ENCODE peak calls at places on chromosomes 1 and 21, in six cellular contexts. Q is cardiac muscle cell, G is tibial nerve, D is aorta, K is astrocyte, O is transverse colon. C is an unnamed sample.

GRCh38 chr1:59926381-59927243 is at the start of gene CYP2J2:
- DNase-seq in K (peak), Q (peak), O (peak), G (no peak), D (peak), C (no peak)

GRCh38 chr1:38860464-38860816 is 868 bp upstream of the RRAGC start:
- DNase-seq in Q (peak), O (no peak), K (no peak), D (no peak), G (no peak), C (no peak)

GRCh38 chr1:202625416-202626360 is 84.6 kb downstream of the SYT2 start:
- DNase-seq in D (peak), Q (peak), K (peak), G (peak), O (peak), C (peak)

GRCh38 chr1:8604041-8604942 is 213.1 kb downstream of the RERE start:
- DNase-seq in O (no peak), D (no peak), G (no peak), K (no peak), Q (no peak), C (no peak)

GRCh38 chr1:65830306-65830705 is 37.6 kb downstream of the PDE4B start:
- DNase-seq in Q (no peak), O (no peak), G (no peak), D (no peak), K (no peak), C (no peak)

GRCh38 chr1:39195166-39196111 is 9.1 kb upstream of the MACF1 start:
- DNase-seq in K (peak), G (no peak), O (no peak), Q (peak), D (no peak), C (no peak)

GRCh38 chr1:47616906-47617305 is 179.1 kb downstream of the FOXD2 start:
- DNase-seq in Q (no peak), G (no peak), O (no peak), D (no peak), K (no peak), C (no peak)

GRCh38 chr1:183139281-183139942 is 46.7 kb upstream of the LAMC2 start:
- DNase-seq in D (no peak), K (peak), O (no peak), G (no peak), Q (peak), C (peak)

GRCh38 chr1:224828691-224829090 is 100.8 kb upstream of the DNAH14 start:
- DNase-seq in D (no peak), K (peak), O (no peak), Q (no peak), G (no peak), C (no peak)

GRCh38 chr1:247332901-247333361 is 1.3 kb upstream of the ZNF496 start:
- DNase-seq in O (peak), K (peak), Q (peak), G (peak), D (no peak), C (no peak)

GRCh38 chr1:35554261-35555211 is 2.7 kb downstream of the KIAA0319L start:
- DNase-seq in K (no peak), Q (peak), D (no peak), O (no peak), G (no peak), C (no peak)

GRCh38 chr21:43792406-43792805 is 3.0 kb downstream of the RRP1 start:
- DNase-seq in K (no peak), G (no peak), Q (no peak), O (no peak), D (no peak), C (no peak)

GRCh38 chr21:35427320-35428040 is 378.4 kb upstream of the RUNX1 start:
- DNase-seq in O (no peak), G (peak), K (no peak), D (no peak), Q (peak), C (no peak)

GRCh38 chr1:96060621-96061020 is 661.0 kb upstream of the PTBP2 start:
- DNase-seq in D (no peak), K (no peak), O (no peak), Q (no peak), G (no peak), C (no peak)

GRCh38 chr1:19684677-19685076 is 20.0 kb downstream of the HTR6 start:
- DNase-seq in G (no peak), K (no peak), D (no peak), O (no peak), Q (no peak), C (no peak)

GRCh38 chr1:166488327-166488726 is 321.5 kb upstream of the FAM78B start:
- DNase-seq in O (no peak), K (no peak), D (no peak), G (no peak), Q (no peak), C (no peak)

GRCh38 chr1:32881871-32882850 is 4.1 kb upstream of the HPCA start:
- DNase-seq in D (peak), K (no peak), G (no peak), O (no peak), Q (no peak), C (no peak)

GRCh38 chr1:224069138-224069537 is 44.8 kb upstream of the FBXO28 start:
- DNase-seq in Q (no peak), O (no peak), G (no peak), K (no peak), D (no peak), C (no peak)

GRCh38 chr1:171645553-171646336 is 6.7 kb downstream of the MYOC start:
- DNase-seq in G (peak), Q (peak), D (peak), O (peak), K (peak), C (no peak)

GRCh38 chr1:35202048-35202719 is 9.2 kb upstream of the SFPQ start:
- DNase-seq in K (peak), G (peak), O (peak), Q (peak), D (no peak), C (peak)

GRCh38 chr1:78440381-78440793 is 50.4 kb upstream of the PTGFR start:
- DNase-seq in D (no peak), O (no peak), K (peak), Q (no peak), G (no peak), C (no peak)

GRCh38 chr1:211557894-211558625 is 20.9 kb downstream of the SLC30A1 start:
- DNase-seq in D (no peak), G (no peak), O (no peak), Q (no peak), K (no peak), C (no peak)

DNA sequence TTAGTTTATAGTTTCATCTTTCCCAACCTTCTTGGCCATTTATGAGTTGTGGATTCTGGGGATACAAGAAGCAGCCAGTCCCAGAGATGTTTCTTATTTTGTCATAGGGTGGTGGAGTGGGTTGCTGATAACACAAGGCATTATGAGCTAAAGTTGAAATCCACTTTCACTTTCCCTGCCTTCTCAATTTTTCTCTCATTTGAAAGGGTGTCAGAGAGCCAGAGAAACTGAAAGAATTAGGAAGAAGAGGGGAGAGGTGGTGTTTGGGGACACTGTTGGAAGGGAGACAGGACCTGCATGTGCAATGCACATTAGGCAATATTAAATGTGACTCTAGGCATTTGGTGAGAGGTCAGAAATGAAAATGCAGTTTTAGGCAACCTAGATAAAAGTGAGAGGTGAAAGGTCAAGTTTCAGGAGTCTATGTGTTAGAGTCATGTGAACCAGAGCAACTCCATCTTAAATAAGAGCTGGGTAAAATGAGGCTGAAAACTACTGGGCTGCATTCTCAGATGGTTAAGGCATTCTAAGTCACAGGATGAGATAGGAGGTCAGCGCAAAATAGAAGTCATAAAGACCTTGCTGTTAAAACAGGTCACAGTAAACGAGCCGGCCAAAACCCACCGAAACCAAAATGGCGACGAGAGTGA is 71.1 kb upstream of the F3 start:
- DNase-seq in D (no peak), K (no peak), O (no peak), G (no peak), Q (no peak), C (no peak)
- H3K27ac ChIP-seq in D (no peak), K (no peak), O (peak), G (no peak), Q (no peak), C (no peak)

GRCh38 chr1:54945393-54945936 is 35.0 kb upstream of the TMEM61 start:
- DNase-seq in Q (no peak), O (peak), K (no peak), G (no peak), D (no peak), C (no peak)

GRCh38 chr1:54940027-54940426 is 40.4 kb upstream of the TMEM61 start:
- DNase-seq in O (no peak), Q (peak), G (no peak), K (no peak), D (no peak), C (no peak)

GRCh38 chr1:54942976-54943375 is 37.5 kb upstream of the TMEM61 start:
- DNase-seq in G (no peak), K (no peak), Q (no peak), O (no peak), D (no peak), C (no peak)

GRCh38 chr1:54947540-54947939 is 32.9 kb upstream of the TMEM61 start:
- DNase-seq in O (no peak), K (no peak), D (no peak), Q (no peak), G (no peak), C (no peak)

GRCh38 chr1:54944610-54945392 is 35.6 kb upstream of the TMEM61 start:
- DNase-seq in K (peak), O (peak), D (peak), G (peak), Q (peak), C (peak)
- H3K4me3 ChIP-seq in K (no peak), O (peak), D (no peak), G (no peak), Q (no peak), C (no peak)

DNA sequence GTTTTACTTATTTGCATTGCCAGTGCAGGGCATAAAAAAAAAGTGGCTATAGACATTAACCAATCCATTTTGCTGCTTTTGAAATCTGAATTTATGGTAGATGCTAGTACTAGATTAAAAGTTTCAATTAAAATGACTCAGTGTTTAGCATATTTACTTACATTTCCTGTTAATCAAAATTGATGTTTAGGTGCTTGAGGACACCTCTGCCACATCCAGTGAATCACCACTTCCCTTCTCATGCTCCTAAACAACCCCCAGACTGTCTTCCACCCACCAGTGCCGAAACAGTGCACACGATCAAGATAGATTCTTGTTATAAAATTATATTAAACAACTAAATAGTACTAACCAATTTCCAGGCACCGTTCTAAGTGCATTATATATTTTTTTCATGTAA is 32.7 kb downstream of the HSD17B7 start:
- DNase-seq in G (no peak), O (no peak), K (no peak), D (no peak), Q (no peak), C (no peak)
- H3K27ac ChIP-seq in G (no peak), O (no peak), K (no peak), D (no peak), Q (no peak), C (no peak)

GRCh38 chr1:156858555-156858956 is 361 bp downstream of the INSRR start:
- DNase-seq in Q (no peak), D (no peak), G (no peak), K (no peak), O (no peak), C (no peak)
- H3K4me3 ChIP-seq in Q (peak), D (no peak), G (peak), K (no peak), O (peak), C (no peak)

GRCh38 chr1:198628064-198628455 is 10.8 kb upstream of the PTPRC start:
- DNase-seq in K (no peak), Q (peak), O (no peak), G (no peak), D (no peak), C (no peak)
- H3K27ac ChIP-seq in K (no peak), Q (no peak), O (no peak), G (no peak), D (no peak), C (no peak)

GRCh38 chr1:28074892-28075511 is 13.4 kb downstream of the EYA3 start:
- DNase-seq in O (no peak), D (no peak), K (no peak), G (no peak), Q (no peak), C (no peak)

GRCh38 chr1:28078262-28078661 is 10.1 kb downstream of the EYA3 start:
- DNase-seq in K (no peak), G (no peak), O (no peak), Q (no peak), D (no peak), C (no peak)

GRCh38 chr1:28073867-28074266 is 14.5 kb downstream of the EYA3 start:
- DNase-seq in G (no peak), K (no peak), D (no peak), Q (no peak), O (no peak), C (no peak)

DNA sequence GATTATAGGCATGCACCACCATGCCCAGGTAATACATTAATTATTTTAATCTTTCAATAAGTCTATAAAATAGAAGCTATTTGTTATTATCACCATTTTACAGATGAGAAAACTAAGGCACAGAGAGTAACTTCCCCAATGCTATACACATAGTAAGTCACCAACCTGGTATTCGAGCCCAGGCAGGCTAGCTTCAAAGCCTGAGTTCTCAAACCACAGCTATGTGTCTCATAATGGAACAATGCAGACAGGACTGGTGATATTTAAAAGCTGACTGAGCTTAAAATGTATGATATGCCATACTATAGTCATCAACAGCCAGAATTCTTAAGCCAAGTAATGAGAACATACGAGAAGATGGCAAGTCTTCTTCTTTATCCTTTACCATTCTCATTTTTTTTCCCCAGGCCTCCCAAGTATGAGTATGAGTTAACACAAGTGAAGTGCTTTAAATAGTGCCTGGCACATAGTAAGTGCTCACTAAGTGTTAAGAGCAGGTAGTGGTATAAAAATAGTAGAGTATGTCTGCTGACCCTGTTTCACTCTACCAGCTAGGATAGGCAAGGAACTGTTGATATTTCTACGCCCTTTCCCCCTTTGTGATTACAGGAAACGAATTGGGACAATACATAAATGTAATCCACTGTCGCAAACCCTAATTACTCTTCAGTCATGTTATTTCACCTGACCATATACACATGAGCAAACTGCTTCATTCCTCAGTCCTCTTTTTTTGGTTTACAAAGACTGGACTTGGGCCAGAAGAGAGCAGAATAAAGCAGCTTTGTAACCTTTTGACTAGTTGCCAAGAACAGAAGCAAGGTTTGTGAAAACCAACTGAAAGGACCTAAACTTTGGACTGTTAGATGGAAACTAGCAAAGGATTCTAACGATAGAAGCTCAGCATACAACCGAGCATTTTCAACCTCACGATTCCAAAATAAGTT is 9.5 kb downstream of the EYA3 start:
- DNase-seq in G (no peak), D (no peak), Q (peak), O (no peak), K (peak), C (no peak)
- H3K4me3 ChIP-seq in G (no peak), D (no peak), Q (no peak), O (no peak), K (no peak), C (no peak)

GRCh38 chr1:27166351-27166802 is 11.5 kb upstream of the SLC9A1 start:
- DNase-seq in Q (no peak), K (peak), D (no peak), G (no peak), O (no peak), C (no peak)

GRCh38 chr1:27162090-27162489 is 7.2 kb upstream of the SLC9A1 start:
- DNase-seq in K (no peak), O (no peak), G (no peak), D (no peak), Q (no peak), C (no peak)

GRCh38 chr1:27163093-27163492 is 8.2 kb upstream of the SLC9A1 start:
- DNase-seq in G (no peak), K (no peak), O (no peak), D (no peak), Q (no peak), C (no peak)

GRCh38 chr1:27157194-27157593 is 2.3 kb upstream of the SLC9A1 start:
- DNase-seq in O (no peak), Q (no peak), G (no peak), D (no peak), K (no peak), C (no peak)

GRCh38 chr1:27161594-27161993 is 6.7 kb upstream of the SLC9A1 start:
- DNase-seq in D (no peak), O (peak), G (no peak), Q (no peak), K (no peak), C (no peak)
- H3K27ac ChIP-seq in D (no peak), O (peak), G (no peak), Q (no peak), K (no peak), C (no peak)

C was measured in AG04450.